ENCODE peak calls at places on chromosome 9, in four cellular contexts. S, C, G and L are unnamed samples.

GRCh38 chr9:5269249-5269715 is 35.2 kb downstream of the RLN2 start:
- DNase-seq in S (peak), C (no peak), G (no peak), L (no peak)

GRCh38 chr9:103942652-103943051 is 151.5 kb upstream of the SMC2 start:
- DNase-seq in S (no peak), C (no peak), G (no peak), L (no peak)

GRCh38 chr9:114656301-114656700 is 1.3 kb downstream of the TEX53 start:
- DNase-seq in S (no peak), C (no peak), G (no peak), L (no peak)

GRCh38 chr9:92564982-92565381 is 29.2 kb upstream of the ECM2 start:
- DNase-seq in S (no peak), C (no peak), G (no peak), L (no peak)

GRCh38 chr9:2017459-2018161 is 2.5 kb downstream of the SMARCA2 start:
- DNase-seq in S (peak), C (peak), G (peak), L (peak)

GRCh38 chr9:123996731-123997421 is 14.7 kb upstream of the LHX2 start:
- DNase-seq in S (no peak), C (peak), G (no peak), L (no peak)

GRCh38 chr9:109893222-109893621 is 113.2 kb downstream of the PALM2AKAP2 start:
- DNase-seq in S (no peak), C (no peak), G (no peak), L (no peak)

GRCh38 chr9:120830151-120830550 is 12.6 kb downstream of the PSMD5 start:
- DNase-seq in S (no peak), C (no peak), G (no peak), L (no peak)

GRCh38 chr9:134814598-134815215 is 65.9 kb upstream of the FCN2 start:
- DNase-seq in S (no peak), C (no peak), G (no peak), L (no peak)

GRCh38 chr9:7088598-7088997 is 330.8 kb downstream of the KDM4C start:
- DNase-seq in S (no peak), C (no peak), G (no peak), L (no peak)

GRCh38 chr9:111298831-111299603 is 31.0 kb downstream of the OR2K2 start:
- DNase-seq in S (peak), C (peak), G (peak), L (no peak)

GRCh38 chr9:10252174-10252573 is 360.6 kb downstream of the PTPRD start:
- DNase-seq in S (no peak), C (no peak), G (no peak), L (no peak)

GRCh38 chr9:88736136-88736637 is 201.2 kb downstream of the NXNL2 start:
- DNase-seq in S (no peak), C (no peak), G (no peak), L (peak)

GRCh38 chr9:115413304-115413703 is 295.3 kb upstream of the TNC start:
- DNase-seq in S (no peak), C (no peak), G (no peak), L (no peak)

GRCh38 chr9:133707761-133708122 is 30.4 kb downstream of the SARDH start:
- DNase-seq in S (no peak), C (no peak), G (no peak), L (no peak)

GRCh38 chr9:88056876-88057275 is 81.4 kb downstream of the SPATA31C2 start:
- DNase-seq in S (no peak), C (no peak), G (no peak), L (no peak)

GRCh38 chr9:127754099-127754760 is 19.1 kb upstream of the TOR2A start:
- DNase-seq in S (peak), C (no peak), G (no peak), L (no peak)

GRCh38 chr9:107039546-107039945 is 176.6 kb downstream of the ZNF462 start:
- DNase-seq in S (no peak), C (no peak), G (no peak), L (no peak)

GRCh38 chr9:133236291-133237071 is 27.4 kb upstream of the OBP2B start:
- DNase-seq in S (no peak), C (no peak), G (no peak), L (no peak)

GRCh38 chr9:6414291-6414690 is 1.3 kb downstream of the UHRF2 start:
- DNase-seq in S (peak), C (peak), G (no peak), L (no peak)

GRCh38 chr9:136303066-136303824 is 649 bp downstream of the CCDC187 start:
- DNase-seq in S (no peak), C (no peak), G (no peak), L (no peak)

GRCh38 chr9:117305454-117305853 is 109.4 kb downstream of the ASTN2 start:
- DNase-seq in S (no peak), C (no peak), G (no peak), L (no peak)

GRCh38 chr9:36802171-36802920 is 229.7 kb downstream of the MELK start:
- DNase-seq in S (no peak), C (peak), G (no peak), L (no peak)

GRCh38 chr9:2013688-2014087 is 1.5 kb upstream of the SMARCA2 start:
- DNase-seq in S (no peak), C (no peak), G (no peak), L (no peak)

GRCh38 chr9:135963938-135964337 is 2.8 kb upstream of the UBAC1 start:
- DNase-seq in S (no peak), C (no peak), G (no peak), L (no peak)

GRCh38 chr9:73009649-73010288 is 56.9 kb upstream of the ALDH1A1 start:
- DNase-seq in S (no peak), C (no peak), G (no peak), L (no peak)

GRCh38 chr9:33708441-33708840 is 86.9 kb upstream of the PRSS3 start:
- DNase-seq in S (no peak), C (no peak), G (no peak), L (no peak)

GRCh38 chr9:126783958-126784357 is 20.9 kb upstream of the ZBTB43 start:
- DNase-seq in S (peak), C (no peak), G (no peak), L (no peak)

GRCh38 chr9:135308809-135309762 is 170.5 kb upstream of the PPP1R26 start:
- DNase-seq in S (no peak), C (no peak), G (no peak), L (no peak)

GRCh38 chr9:137269231-137269772 is 8.2 kb upstream of the TOR4A start:
- DNase-seq in S (no peak), C (no peak), G (no peak), L (no peak)

GRCh38 chr9:78261403-78262001 is 25.6 kb downstream of the CEP78 start:
- DNase-seq in S (peak), C (peak), G (peak), L (no peak)

GRCh38 chr9:77789891-77790290 is 141.8 kb upstream of the GNA14 start:
- DNase-seq in S (no peak), C (no peak), G (no peak), L (no peak)

GRCh38 chr9:112784020-112784788 is 33.6 kb downstream of the SNX30 start:
- DNase-seq in S (peak), C (no peak), G (no peak), L (no peak)

GRCh38 chr9:126240835-126241234 is 85.8 kb upstream of the MVB12B start:
- DNase-seq in S (no peak), C (no peak), G (no peak), L (peak)

GRCh38 chr9:132488611-132489010 is 78.6 kb downstream of the CFAP77 start:
- DNase-seq in S (no peak), C (no peak), G (no peak), L (no peak)

GRCh38 chr9:96417610-96418073 is 528 bp downstream of the ZNF367 start:
- DNase-seq in S (no peak), C (no peak), G (no peak), L (no peak)

GRCh38 chr9:2771101-2771500 is 53.8 kb downstream of the KCNV2 start:
- DNase-seq in S (no peak), C (no peak), G (no peak), L (no peak)

GRCh38 chr9:90441814-90442213 is 200.8 kb downstream of the DIRAS2 start:
- DNase-seq in S (no peak), C (no peak), G (no peak), L (no peak)